ENCODE peak calls at places on chromosomes 4 and X, in six cellular contexts. One of them, this sample, is unnamed. For H3K4me1, the result is how much of the 10 kb centered on the place peaks cover.

GRCh38 chr4:186946682-186947294 is 223.1 kb upstream of the FAT1 start:
- DNase-seq in NT2/D1: no peak
- DNase-seq in effector memory CD4-positive, alpha-beta T cell: no peak
- DNase-seq in neural progenitor cell: peak
- DNase-seq in IMR-90: peak
- DNase-seq in body of pancreas: peak
- DNase-seq in this sample: peak

GRCh38 chr4:107500551-107500950 is 219.5 kb downstream of the PAPSS1 start:
- DNase-seq in NT2/D1: no peak
- DNase-seq in effector memory CD4-positive, alpha-beta T cell: no peak
- DNase-seq in neural progenitor cell: no peak
- DNase-seq in IMR-90: no peak
- DNase-seq in body of pancreas: no peak
- DNase-seq in this sample: no peak

GRCh38 chrX:18390941-18391538 is 34.4 kb upstream of the CDKL5 start:
- DNase-seq in NT2/D1: peak
- DNase-seq in effector memory CD4-positive, alpha-beta T cell: peak
- DNase-seq in neural progenitor cell: peak
- DNase-seq in IMR-90: peak
- DNase-seq in body of pancreas: peak
- DNase-seq in this sample: peak

GRCh38 chr4:176981074-176981473 is 188.4 kb upstream of the VEGFC start:
- DNase-seq in NT2/D1: no peak
- DNase-seq in effector memory CD4-positive, alpha-beta T cell: no peak
- DNase-seq in neural progenitor cell: no peak
- DNase-seq in IMR-90: no peak
- DNase-seq in body of pancreas: no peak
- DNase-seq in this sample: no peak

GRCh38 chrX:21740329-21741274 is 17.3 kb downstream of the SMPX start:
- DNase-seq in NT2/D1: no peak
- DNase-seq in effector memory CD4-positive, alpha-beta T cell: no peak
- DNase-seq in neural progenitor cell: peak
- DNase-seq in IMR-90: no peak
- DNase-seq in body of pancreas: peak
- DNase-seq in this sample: peak

GRCh38 chr4:153676491-153676890 is 7.6 kb upstream of the TLR2 start:
- DNase-seq in NT2/D1: no peak
- DNase-seq in effector memory CD4-positive, alpha-beta T cell: no peak
- DNase-seq in neural progenitor cell: no peak
- DNase-seq in IMR-90: peak
- DNase-seq in body of pancreas: no peak
- DNase-seq in this sample: no peak

GRCh38 chr4:92968556-92968955 is 664.8 kb downstream of the GRID2 start:
- DNase-seq in NT2/D1: no peak
- DNase-seq in effector memory CD4-positive, alpha-beta T cell: no peak
- DNase-seq in neural progenitor cell: no peak
- DNase-seq in IMR-90: no peak
- DNase-seq in body of pancreas: no peak
- DNase-seq in this sample: no peak

GRCh38 chr4:53830511-53830910 is 233.9 kb downstream of the CHIC2 start:
- DNase-seq in NT2/D1: no peak
- DNase-seq in effector memory CD4-positive, alpha-beta T cell: no peak
- DNase-seq in neural progenitor cell: no peak
- DNase-seq in IMR-90: no peak
- DNase-seq in body of pancreas: no peak
- DNase-seq in this sample: no peak

GRCh38 chr4:71396382-71396781 is 57.6 kb downstream of the SLC4A4 start:
- DNase-seq in NT2/D1: no peak
- DNase-seq in effector memory CD4-positive, alpha-beta T cell: no peak
- DNase-seq in neural progenitor cell: peak
- DNase-seq in IMR-90: peak
- DNase-seq in body of pancreas: no peak
- DNase-seq in this sample: no peak

GRCh38 chrX:101062171-101062570 is 10.3 kb upstream of the TRMT2B start:
- DNase-seq in NT2/D1: no peak
- DNase-seq in effector memory CD4-positive, alpha-beta T cell: no peak
- DNase-seq in neural progenitor cell: no peak
- DNase-seq in IMR-90: peak
- DNase-seq in body of pancreas: no peak
- DNase-seq in this sample: no peak

GRCh38 chr4:1183985-1184773 is 11.8 kb upstream of the SPON2 start:
- DNase-seq in NT2/D1: no peak
- DNase-seq in effector memory CD4-positive, alpha-beta T cell: no peak
- DNase-seq in neural progenitor cell: no peak
- DNase-seq in IMR-90: no peak
- DNase-seq in body of pancreas: peak
- DNase-seq in this sample: no peak

GRCh38 chr4:2281575-2282343 is 19.9 kb upstream of the MXD4 start:
- DNase-seq in NT2/D1: no peak
- DNase-seq in effector memory CD4-positive, alpha-beta T cell: peak
- DNase-seq in neural progenitor cell: no peak
- DNase-seq in IMR-90: no peak
- DNase-seq in body of pancreas: no peak
- DNase-seq in this sample: no peak

GRCh38 chrX:1165535-1166196 is 46.8 kb downstream of the CRLF2 start:
- DNase-seq in NT2/D1: no peak
- DNase-seq in effector memory CD4-positive, alpha-beta T cell: no peak
- DNase-seq in neural progenitor cell: peak
- DNase-seq in IMR-90: no peak
- DNase-seq in body of pancreas: no peak
- DNase-seq in this sample: no peak

GRCh38 chr4:111696505-111696904 is 448.7 kb upstream of the FAM241A start:
- DNase-seq in NT2/D1: no peak
- DNase-seq in effector memory CD4-positive, alpha-beta T cell: no peak
- DNase-seq in neural progenitor cell: no peak
- DNase-seq in IMR-90: no peak
- DNase-seq in body of pancreas: no peak
- DNase-seq in this sample: no peak

GRCh38 chr4:173802714-173803022 is 272.6 kb upstream of the HAND2 start:
- DNase-seq in NT2/D1: no peak
- DNase-seq in effector memory CD4-positive, alpha-beta T cell: no peak
- DNase-seq in neural progenitor cell: no peak
- DNase-seq in IMR-90: no peak
- DNase-seq in body of pancreas: no peak
- DNase-seq in this sample: no peak

GRCh38 chr4:76622126-76622525 is 187.1 kb downstream of the SHROOM3 start:
- DNase-seq in NT2/D1: no peak
- DNase-seq in effector memory CD4-positive, alpha-beta T cell: no peak
- DNase-seq in neural progenitor cell: no peak
- DNase-seq in IMR-90: peak
- DNase-seq in body of pancreas: peak
- DNase-seq in this sample: no peak

GRCh38 chr4:155855897-155856296 is 10.2 kb downstream of the ASIC5 start:
- DNase-seq in NT2/D1: no peak
- DNase-seq in effector memory CD4-positive, alpha-beta T cell: no peak
- DNase-seq in neural progenitor cell: no peak
- DNase-seq in IMR-90: no peak
- DNase-seq in body of pancreas: no peak
- DNase-seq in this sample: no peak

GRCh38 chrX:56728752-56729151 is 291 bp upstream of the NBDY start:
- DNase-seq in NT2/D1: no peak
- DNase-seq in effector memory CD4-positive, alpha-beta T cell: no peak
- DNase-seq in neural progenitor cell: no peak
- DNase-seq in IMR-90: peak
- DNase-seq in body of pancreas: peak
- DNase-seq in this sample: peak

GRCh38 chr4:37981844-37982720 is 21.9 kb downstream of the PTTG2 start:
- DNase-seq in NT2/D1: no peak
- DNase-seq in effector memory CD4-positive, alpha-beta T cell: no peak
- DNase-seq in neural progenitor cell: no peak
- DNase-seq in IMR-90: peak
- DNase-seq in body of pancreas: no peak
- DNase-seq in this sample: no peak

GRCh38 chrX:19593684-19594083 is 78.4 kb upstream of the MAP3K15 start:
- DNase-seq in NT2/D1: no peak
- DNase-seq in effector memory CD4-positive, alpha-beta T cell: no peak
- DNase-seq in neural progenitor cell: no peak
- DNase-seq in IMR-90: peak
- DNase-seq in body of pancreas: no peak
- DNase-seq in this sample: peak

GRCh38 chrX:144709841-144710240 is 537.5 kb upstream of the SPANXN1 start:
- DNase-seq in NT2/D1: no peak
- DNase-seq in effector memory CD4-positive, alpha-beta T cell: no peak
- DNase-seq in neural progenitor cell: no peak
- DNase-seq in IMR-90: no peak
- DNase-seq in body of pancreas: no peak
- DNase-seq in this sample: no peak

GRCh38 chrX:16589211-16589610 is 60.7 kb upstream of the S100G start:
- DNase-seq in NT2/D1: no peak
- DNase-seq in effector memory CD4-positive, alpha-beta T cell: no peak
- DNase-seq in neural progenitor cell: no peak
- DNase-seq in IMR-90: peak
- DNase-seq in body of pancreas: no peak
- DNase-seq in this sample: no peak

GRCh38 chr4:173801876-173802713 is 272.1 kb upstream of the HAND2 start:
- DNase-seq in NT2/D1: no peak
- DNase-seq in effector memory CD4-positive, alpha-beta T cell: no peak
- DNase-seq in neural progenitor cell: peak
- DNase-seq in IMR-90: peak
- DNase-seq in body of pancreas: no peak
- DNase-seq in this sample: no peak

GRCh38 chr4:2848449-2848848 is 4.8 kb downstream of the ADD1 start:
- DNase-seq in NT2/D1: no peak
- DNase-seq in effector memory CD4-positive, alpha-beta T cell: no peak
- DNase-seq in neural progenitor cell: no peak
- DNase-seq in IMR-90: peak
- DNase-seq in body of pancreas: no peak
- DNase-seq in this sample: no peak

GRCh38 chrX:9172451-9172850 is 138.5 kb upstream of the FAM9B start:
- DNase-seq in NT2/D1: no peak
- DNase-seq in effector memory CD4-positive, alpha-beta T cell: no peak
- DNase-seq in neural progenitor cell: no peak
- DNase-seq in IMR-90: no peak
- DNase-seq in body of pancreas: no peak
- DNase-seq in this sample: no peak

GRCh38 chr4:1982124-1983052 is 26.4 kb downstream of the NELFA start:
- DNase-seq in NT2/D1: no peak
- DNase-seq in effector memory CD4-positive, alpha-beta T cell: no peak
- DNase-seq in neural progenitor cell: no peak
- DNase-seq in IMR-90: no peak
- DNase-seq in body of pancreas: no peak
- DNase-seq in this sample: no peak

GRCh38 chrX:21821875-21822274 is 17.5 kb upstream of the MBTPS2 start:
- DNase-seq in NT2/D1: no peak
- DNase-seq in effector memory CD4-positive, alpha-beta T cell: no peak
- DNase-seq in neural progenitor cell: no peak
- DNase-seq in IMR-90: no peak
- DNase-seq in body of pancreas: no peak
- DNase-seq in this sample: no peak

GRCh38 chrX:27336466-27337091 is 126.6 kb downstream of the PPP4R3C start:
- DNase-seq in NT2/D1: peak
- DNase-seq in effector memory CD4-positive, alpha-beta T cell: no peak
- DNase-seq in neural progenitor cell: peak
- DNase-seq in IMR-90: peak
- DNase-seq in body of pancreas: peak
- DNase-seq in this sample: peak

GRCh38 chrX:118644378-118644777 is 83.0 kb upstream of the IL13RA1 start:
- DNase-seq in NT2/D1: no peak
- DNase-seq in effector memory CD4-positive, alpha-beta T cell: no peak
- DNase-seq in neural progenitor cell: no peak
- DNase-seq in IMR-90: peak
- DNase-seq in body of pancreas: no peak
- DNase-seq in this sample: no peak

GRCh38 chrX:133676344-133677122 is 261.2 kb upstream of the GPC4 start:
- DNase-seq in NT2/D1: no peak
- DNase-seq in effector memory CD4-positive, alpha-beta T cell: no peak
- DNase-seq in neural progenitor cell: no peak
- DNase-seq in IMR-90: no peak
- DNase-seq in body of pancreas: peak
- DNase-seq in this sample: no peak

GRCh38 chr4:94559351-94559806 is 107.6 kb downstream of the PDLIM5 start:
- DNase-seq in NT2/D1: no peak
- DNase-seq in effector memory CD4-positive, alpha-beta T cell: no peak
- DNase-seq in neural progenitor cell: no peak
- DNase-seq in IMR-90: peak
- DNase-seq in body of pancreas: no peak
- DNase-seq in this sample: no peak
- H3K4me1 ChIP-seq in NT2/D1: under half
- H3K4me1 ChIP-seq in effector memory CD4-positive, alpha-beta T cell: under half
- H3K4me1 ChIP-seq in neural progenitor cell: under half
- H3K4me1 ChIP-seq in IMR-90: under half
- H3K4me1 ChIP-seq in body of pancreas: under half
- H3K4me1 ChIP-seq in this sample: under half

DNA sequence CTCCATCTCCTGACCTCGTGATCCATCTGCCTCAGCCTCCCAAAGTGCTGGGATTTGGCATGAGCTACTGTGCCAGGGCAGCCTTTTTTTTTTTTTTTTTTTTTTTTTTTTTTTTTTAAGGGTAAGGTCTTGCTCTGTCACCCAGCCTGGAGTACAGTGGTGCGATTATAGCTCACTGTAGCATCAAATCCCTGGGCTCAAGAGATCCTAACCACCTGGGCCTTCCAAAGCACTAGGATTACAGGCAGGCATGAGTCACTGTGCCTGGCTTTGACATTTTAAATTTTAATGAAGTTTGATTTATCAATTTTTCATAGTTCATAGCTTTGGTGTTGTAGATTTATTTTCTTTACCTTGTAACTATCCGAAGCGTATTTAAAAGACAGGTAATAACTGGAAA is 17.8 kb upstream of the OCIAD2 start:
- DNase-seq in NT2/D1: no peak
- DNase-seq in effector memory CD4-positive, alpha-beta T cell: no peak
- DNase-seq in neural progenitor cell: no peak
- DNase-seq in IMR-90: no peak
- DNase-seq in body of pancreas: no peak
- DNase-seq in this sample: no peak
- H3K4me3 ChIP-seq in NT2/D1: no peak
- H3K4me3 ChIP-seq in effector memory CD4-positive, alpha-beta T cell: no peak
- H3K4me3 ChIP-seq in neural progenitor cell: no peak
- H3K4me3 ChIP-seq in IMR-90: no peak
- H3K4me3 ChIP-seq in body of pancreas: no peak
- H3K4me3 ChIP-seq in this sample: no peak

GRCh38 chr4:123937612-123938011 is 541.0 kb downstream of the SPRY1 start:
- DNase-seq in NT2/D1: no peak
- DNase-seq in effector memory CD4-positive, alpha-beta T cell: no peak
- DNase-seq in neural progenitor cell: no peak
- DNase-seq in IMR-90: no peak
- DNase-seq in body of pancreas: no peak
- DNase-seq in this sample: no peak
- H3K4me1 ChIP-seq in NT2/D1: under half
- H3K4me1 ChIP-seq in effector memory CD4-positive, alpha-beta T cell: under half
- H3K4me1 ChIP-seq in neural progenitor cell: under half
- H3K4me1 ChIP-seq in IMR-90: under half
- H3K4me1 ChIP-seq in body of pancreas: under half
- H3K4me1 ChIP-seq in this sample: under half

DNA sequence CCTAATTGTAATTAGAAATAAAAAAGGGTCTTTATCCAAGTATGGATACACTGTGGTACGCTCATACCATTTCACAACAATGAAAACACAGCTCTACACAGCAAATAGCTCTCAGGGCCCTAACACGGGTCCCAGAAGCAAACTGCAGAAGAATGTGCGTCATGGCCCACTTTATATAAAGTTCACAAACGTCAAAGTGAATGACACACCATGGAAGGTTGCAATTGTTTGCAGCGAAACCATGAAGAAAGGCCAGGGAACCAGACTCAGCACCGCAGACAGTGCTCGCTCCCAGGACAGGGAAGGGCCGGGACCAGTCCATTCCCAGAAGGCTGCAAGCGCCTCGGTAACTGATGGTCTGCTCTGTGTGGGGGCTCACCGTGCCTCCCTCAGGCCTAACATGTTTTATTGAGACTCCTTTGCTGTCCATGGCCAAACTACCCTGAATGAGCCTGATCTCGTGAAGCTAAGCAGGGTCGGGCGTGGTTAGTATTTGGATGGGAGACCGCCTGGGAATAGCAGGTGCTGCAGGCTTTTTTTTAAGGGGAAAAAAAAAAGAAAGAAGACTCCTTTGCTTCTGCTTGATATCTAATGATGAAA is 47.8 kb downstream of the ACOX3 start:
- DNase-seq in NT2/D1: no peak
- DNase-seq in effector memory CD4-positive, alpha-beta T cell: no peak
- DNase-seq in neural progenitor cell: no peak
- DNase-seq in IMR-90: peak
- DNase-seq in body of pancreas: no peak
- DNase-seq in this sample: no peak
- H3K4me3 ChIP-seq in NT2/D1: no peak
- H3K4me3 ChIP-seq in effector memory CD4-positive, alpha-beta T cell: no peak
- H3K4me3 ChIP-seq in neural progenitor cell: no peak
- H3K4me3 ChIP-seq in IMR-90: no peak
- H3K4me3 ChIP-seq in body of pancreas: no peak
- H3K4me3 ChIP-seq in this sample: no peak

This sample was measured in BE2C.